ENCODE peak calls at places on chromosomes 2 and 18, in four cellular contexts. I is CD8-positive, alpha-beta memory T cell; H is CD4-positive, alpha-beta memory T cell; W is psoas muscle. Z is an unnamed sample.

GRCh38 chr2:240925191-240925575 is 19.0 kb downstream of the CROCC2 start:
- DNase-seq in W (no peak), H (no peak), I (peak; percentile 44), Z (no peak)

GRCh38 chr18:3319399-3319798 is 57.5 kb downstream of the MYL12B start:
- DNase-seq in W (no peak), I (no peak), H (no peak), Z (no peak)

GRCh38 chr2:235149240-235149641 is 197.4 kb downstream of the SH3BP4 start:
- DNase-seq in H (no peak), W (no peak), I (no peak), Z (peak; percentile 66)

GRCh38 chr2:65666156-65666725 is 233.8 kb upstream of the SPRED2 start:
- DNase-seq in H (no peak), I (no peak), W (no peak), Z (no peak)

GRCh38 chr2:196594158-196594557 is 45.4 kb upstream of the CCDC150 start:
- DNase-seq in H (no peak), W (no peak), I (no peak), Z (peak; percentile 68)

GRCh38 chr2:118386636-118387302 is 298.5 kb downstream of the INSIG2 start:
- DNase-seq in H (no peak), W (no peak), I (no peak), Z (no peak)

GRCh38 chr2:124824441-124824840 is 799.4 kb downstream of the CNTNAP5 start:
- DNase-seq in H (no peak), I (no peak), W (no peak), Z (no peak)

GRCh38 chr2:204664708-204665121 is 119.4 kb downstream of the PARD3B start:
- DNase-seq in I (no peak), H (no peak), W (no peak), Z (no peak)

GRCh38 chr2:71703981-71704545 is 250.7 kb downstream of the DYSF start:
- DNase-seq in H (no peak), W (no peak), I (no peak), Z (no peak)

GRCh38 chr2:150548527-150548926 is 61.1 kb upstream of the RND3 start:
- DNase-seq in H (no peak), W (no peak), I (no peak), Z (no peak)

GRCh38 chr2:217901826-217902225 is 101.0 kb downstream of the TNS1 start:
- DNase-seq in H (no peak), W (peak; percentile 55), I (no peak), Z (no peak)

GRCh38 chr2:16183345-16183744 is 243.0 kb downstream of the MYCN start:
- DNase-seq in H (no peak), I (no peak), W (no peak), Z (no peak)

GRCh38 chr2:204885747-204886146 is 340.5 kb downstream of the PARD3B start:
- DNase-seq in I (no peak), H (no peak), W (no peak), Z (no peak)

GRCh38 chr2:64400733-64401500 is 53.0 kb upstream of the LGALSL start:
- DNase-seq in H (no peak), I (no peak), W (no peak), Z (no peak)

GRCh38 chr2:188601391-188601790 is 309.7 kb downstream of the GULP1 start:
- DNase-seq in H (no peak), I (no peak), W (no peak), Z (no peak)

GRCh38 chr18:24819141-24819890 is 358.9 kb downstream of the HRH4 start:
- DNase-seq in H (no peak), I (no peak), W (no peak), Z (no peak)

GRCh38 chr2:26569216-26570082 is 71.7 kb downstream of the CIB4 start:
- DNase-seq in W (no peak), H (no peak), I (no peak), Z (no peak)

GRCh38 chr2:46227674-46228289 is 69.4 kb upstream of the EPAS1 start:
- DNase-seq in H (no peak), W (no peak), I (no peak), Z (no peak)

GRCh38 chr2:33785201-33786106 is 186.4 kb upstream of the FAM98A start:
- DNase-seq in H (no peak), W (no peak), I (no peak), Z (no peak)

GRCh38 chr2:62364786-62365185 is 141.2 kb downstream of the TMEM17 start:
- DNase-seq in I (no peak), H (no peak), W (no peak), Z (no peak)

GRCh38 chr18:24130494-24130893 is 8.4 kb upstream of the CABYR start:
- DNase-seq in W (no peak), I (no peak), H (no peak), Z (no peak)

GRCh38 chr2:157790780-157791179 is 85.3 kb downstream of the ACVR1 start:
- DNase-seq in H (no peak), I (no peak), W (no peak), Z (no peak)
- H3K27ac ChIP-seq in H (no peak overlapping the region), I (no peak overlapping the region), W (peak overlapping the region; percentile 92), Z (no peak overlapping the region)

DNA sequence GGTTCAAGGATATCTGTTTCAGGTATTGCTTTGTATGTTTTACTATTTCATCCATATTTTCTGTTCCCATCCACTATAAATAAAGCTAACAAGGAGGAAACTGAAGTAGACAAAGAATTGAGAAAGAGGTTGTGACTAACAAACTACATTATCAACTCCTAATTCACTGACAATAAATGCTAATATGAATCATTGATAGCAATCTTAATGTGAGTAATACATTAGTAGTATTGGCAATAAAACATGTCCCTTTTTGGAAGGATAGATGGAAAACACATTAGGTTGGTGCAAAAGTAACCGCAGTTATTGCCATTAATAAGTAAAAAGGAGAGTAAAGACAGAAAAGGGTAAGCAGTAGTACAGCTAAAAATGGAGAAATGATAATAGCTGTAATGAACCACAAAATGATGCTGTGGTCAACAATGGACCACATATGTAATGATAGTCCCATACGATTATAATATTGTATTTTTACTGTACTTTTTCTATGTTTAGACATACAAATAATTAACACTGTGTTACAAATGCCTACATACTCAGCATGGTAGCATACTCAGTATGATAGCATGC is 104.7 kb downstream of the THADA start:
- DNase-seq in I (no peak), H (no peak), W (no peak), Z (no peak)
- H3K27ac ChIP-seq in I (no peak overlapping the region), H (no peak overlapping the region), W (no peak overlapping the region), Z (no peak overlapping the region)

DNA sequence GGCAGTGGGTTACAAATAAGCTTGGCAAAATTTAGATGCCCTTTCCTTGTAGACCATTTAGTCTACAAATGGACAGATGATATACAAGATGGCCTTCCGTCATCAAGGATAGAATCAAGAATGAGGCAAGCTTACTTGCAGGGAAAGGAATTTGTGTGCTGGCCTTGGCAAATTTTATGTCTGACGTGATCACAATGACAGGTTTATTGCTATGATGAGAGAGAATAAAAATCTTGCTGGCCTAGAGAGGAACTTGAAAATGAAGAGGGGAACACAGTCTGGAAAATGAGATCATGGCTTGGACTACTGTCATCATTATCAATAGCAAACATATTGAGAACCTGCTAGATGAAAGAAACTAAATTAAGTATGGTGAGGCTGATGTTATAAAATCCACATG is 65.9 kb downstream of the CSRNP3 start:
- DNase-seq in H (no peak), I (no peak), W (no peak), Z (no peak)
- H3K27ac ChIP-seq in H (no peak overlapping the region), I (no peak overlapping the region), W (no peak overlapping the region), Z (no peak overlapping the region)

GRCh38 chr2:168639024-168639423 is 163.4 kb upstream of the NOSTRIN start:
- DNase-seq in H (no peak), I (no peak), W (no peak), Z (no peak)
- H3K27ac ChIP-seq in H (no peak overlapping the region), I (no peak overlapping the region), W (peak overlapping the region; percentile 70), Z (no peak overlapping the region)

DNA sequence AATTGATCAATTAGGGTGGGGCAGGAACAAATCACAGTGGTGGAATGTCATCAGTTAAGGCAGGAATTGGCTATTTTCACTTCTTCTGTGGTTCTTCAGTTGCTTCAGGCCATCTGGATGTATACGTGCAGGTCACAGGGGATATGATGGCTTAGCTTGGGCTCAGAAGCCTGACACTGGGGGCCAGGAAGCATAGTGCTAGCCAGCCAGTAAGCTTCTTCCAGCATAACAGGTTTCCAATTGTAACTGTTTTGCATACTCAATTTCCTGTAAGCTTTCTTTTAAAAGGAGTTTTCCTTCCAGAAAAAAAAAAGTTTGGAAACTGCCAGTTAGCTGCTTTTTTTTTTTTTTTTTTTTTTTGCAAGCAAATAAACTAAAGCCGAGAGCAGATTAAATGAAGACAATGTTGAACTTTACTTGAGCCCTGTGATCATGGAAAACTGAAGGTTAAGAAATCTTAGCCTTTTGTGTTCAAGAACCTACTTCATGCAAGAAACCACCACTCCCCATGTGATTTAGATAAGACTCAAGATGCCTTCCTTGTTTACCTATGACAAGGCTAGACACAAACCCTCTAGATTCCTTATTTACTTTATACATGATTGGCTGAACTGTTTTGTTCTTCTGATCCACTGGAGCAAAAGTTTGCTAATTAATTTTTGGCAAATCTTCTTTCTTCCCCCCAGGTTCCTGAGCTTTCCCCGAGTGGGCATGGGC is 126.9 kb upstream of the LINC00305 start:
- DNase-seq in H (no peak), W (no peak), I (no peak), Z (no peak)
- H3K27ac ChIP-seq in H (no peak overlapping the region), W (peak overlapping the region; percentile 41), I (no peak overlapping the region), Z (no peak overlapping the region)

GRCh38 chr18:8706981-8707940 is 1.9 kb downstream of the MTCL1 start:
- DNase-seq in H (no peak), I (no peak), W (peak; percentile 38), Z (no peak)
- H3K27ac ChIP-seq in H (no peak overlapping the region), I (no peak overlapping the region), W (no peak overlapping the region), Z (no peak overlapping the region)

GRCh38 chr2:216710531-216711282 is 15.4 kb upstream of the IGFBP5 start:
- DNase-seq in H (no peak), I (no peak), W (peak; percentile 49), Z (no peak)
- H3K27ac ChIP-seq in H (no peak overlapping the region), I (no peak overlapping the region), W (peak overlapping the region; percentile 46), Z (no peak overlapping the region)

GRCh38 chr2:109054865-109055264 is 65.8 kb upstream of the EDAR start:
- DNase-seq in H (no peak), W (no peak), I (no peak), Z (no peak)

GRCh38 chr2:109057686-109058085 is 68.7 kb upstream of the EDAR start:
- DNase-seq in I (no peak), H (no peak), W (no peak), Z (no peak)

GRCh38 chr2:109052922-109053321 is 63.9 kb upstream of the EDAR start:
- DNase-seq in I (no peak), H (no peak), W (no peak), Z (no peak)

GRCh38 chr2:109055435-109055834 is 66.4 kb upstream of the EDAR start:
- DNase-seq in W (no peak), H (no peak), I (no peak), Z (no peak)

GRCh38 chr2:109053716-109054115 is 64.7 kb upstream of the EDAR start:
- DNase-seq in H (no peak), I (no peak), W (no peak), Z (no peak)
- H3K27ac ChIP-seq in H (no peak overlapping the region), I (no peak overlapping the region), W (no peak overlapping the region), Z (no peak overlapping the region)